ENCODE peak calls at places on chromosomes 6 and 20, in ten cellular contexts. One of them, this sample, is unnamed.

GRCh38 chr20:21613512-21613911 is 92.0 kb upstream of the PAX1 start:
- DNase-seq in central memory CD4-positive, alpha-beta T cell: no peak
- DNase-seq in ELR: no peak
- DNase-seq in A549: no peak
- DNase-seq in H7: no peak
- DNase-seq in left cardiac atrium: no peak
- DNase-seq in NCI-H2107: peak; percentile 20
- DNase-seq in stimulated activated naive CD8-positive, alpha-beta T cell treated with anti-CD3 and anti-CD28 coated beads, Interleukin-15, Interleukin-2, amounts not matched to agents 100 U/mL and 50 U/mL, for 24 hours: no peak
- DNase-seq in neural crest cell: no peak
- DNase-seq in head of caudate nucleus: no peak
- DNase-seq in this sample: no peak

GRCh38 chr20:10504893-10505292 is 69.8 kb downstream of the SLX4IP start:
- DNase-seq in A549: no peak
- DNase-seq in head of caudate nucleus: no peak
- DNase-seq in stimulated activated naive CD8-positive, alpha-beta T cell treated with anti-CD3 and anti-CD28 coated beads, Interleukin-15, Interleukin-2, amounts not matched to agents 100 U/mL and 50 U/mL, for 24 hours: no peak
- DNase-seq in central memory CD4-positive, alpha-beta T cell: no peak
- DNase-seq in NCI-H2107: no peak
- DNase-seq in left cardiac atrium: no peak
- DNase-seq in neural crest cell: no peak
- DNase-seq in H7: no peak
- DNase-seq in ELR: no peak
- DNase-seq in this sample: no peak

GRCh38 chr20:62265365-62265764 is 27.0 kb downstream of the OSBPL2 start:
- DNase-seq in A549: no peak
- DNase-seq in H7: no peak
- DNase-seq in left cardiac atrium: no peak
- DNase-seq in ELR: no peak
- DNase-seq in head of caudate nucleus: no peak
- DNase-seq in central memory CD4-positive, alpha-beta T cell: no peak
- DNase-seq in neural crest cell: no peak
- DNase-seq in NCI-H2107: no peak
- DNase-seq in stimulated activated naive CD8-positive, alpha-beta T cell treated with anti-CD3 and anti-CD28 coated beads, Interleukin-15, Interleukin-2, amounts not matched to agents 100 U/mL and 50 U/mL, for 24 hours: no peak
- DNase-seq in this sample: no peak

GRCh38 chr6:74068945-74069570 is 373.1 kb downstream of the CD109 start:
- DNase-seq in head of caudate nucleus: no peak
- DNase-seq in A549: no peak
- DNase-seq in central memory CD4-positive, alpha-beta T cell: no peak
- DNase-seq in stimulated activated naive CD8-positive, alpha-beta T cell treated with anti-CD3 and anti-CD28 coated beads, Interleukin-15, Interleukin-2, amounts not matched to agents 100 U/mL and 50 U/mL, for 24 hours: no peak
- DNase-seq in H7: no peak
- DNase-seq in ELR: peak; percentile 73
- DNase-seq in NCI-H2107: no peak
- DNase-seq in left cardiac atrium: no peak
- DNase-seq in neural crest cell: no peak
- DNase-seq in this sample: no peak

GRCh38 chr20:6492396-6493055 is 275.0 kb upstream of the BMP2 start:
- DNase-seq in A549: no peak
- DNase-seq in NCI-H2107: no peak
- DNase-seq in left cardiac atrium: no peak
- DNase-seq in H7: no peak
- DNase-seq in central memory CD4-positive, alpha-beta T cell: no peak
- DNase-seq in ELR: no peak
- DNase-seq in head of caudate nucleus: peak; percentile 6
- DNase-seq in stimulated activated naive CD8-positive, alpha-beta T cell treated with anti-CD3 and anti-CD28 coated beads, Interleukin-15, Interleukin-2, amounts not matched to agents 100 U/mL and 50 U/mL, for 24 hours: no peak
- DNase-seq in neural crest cell: peak; percentile 1
- DNase-seq in this sample: no peak

GRCh38 chr6:151765444-151765886 is 42.0 kb upstream of the ESR1 start:
- DNase-seq in head of caudate nucleus: peak; percentile 50
- DNase-seq in A549: peak; percentile 60
- DNase-seq in central memory CD4-positive, alpha-beta T cell: peak; percentile 29
- DNase-seq in ELR: peak; percentile 75
- DNase-seq in H7: peak; percentile 53
- DNase-seq in neural crest cell: peak; percentile 46
- DNase-seq in left cardiac atrium: no peak
- DNase-seq in stimulated activated naive CD8-positive, alpha-beta T cell treated with anti-CD3 and anti-CD28 coated beads, Interleukin-15, Interleukin-2, amounts not matched to agents 100 U/mL and 50 U/mL, for 24 hours: peak; percentile 32
- DNase-seq in NCI-H2107: peak; percentile 2
- DNase-seq in this sample: peak; percentile 45

GRCh38 chr6:83047065-83047754 is 18.4 kb downstream of the UBE3D start:
- DNase-seq in left cardiac atrium: no peak
- DNase-seq in neural crest cell: no peak
- DNase-seq in ELR: no peak
- DNase-seq in central memory CD4-positive, alpha-beta T cell: no peak
- DNase-seq in H7: peak; percentile 27
- DNase-seq in stimulated activated naive CD8-positive, alpha-beta T cell treated with anti-CD3 and anti-CD28 coated beads, Interleukin-15, Interleukin-2, amounts not matched to agents 100 U/mL and 50 U/mL, for 24 hours: no peak
- DNase-seq in A549: no peak
- DNase-seq in head of caudate nucleus: no peak
- DNase-seq in NCI-H2107: no peak
- DNase-seq in this sample: peak; percentile 71

GRCh38 chr20:46894579-46894958 is at the start of gene EYA2:
- DNase-seq in NCI-H2107: no peak
- DNase-seq in left cardiac atrium: peak; percentile 35
- DNase-seq in neural crest cell: peak; percentile 17
- DNase-seq in A549: peak; percentile 21
- DNase-seq in head of caudate nucleus: no peak
- DNase-seq in central memory CD4-positive, alpha-beta T cell: no peak
- DNase-seq in ELR: no peak
- DNase-seq in H7: peak; percentile 74
- DNase-seq in stimulated activated naive CD8-positive, alpha-beta T cell treated with anti-CD3 and anti-CD28 coated beads, Interleukin-15, Interleukin-2, amounts not matched to agents 100 U/mL and 50 U/mL, for 24 hours: no peak
- DNase-seq in this sample: no peak

GRCh38 chr6:130396722-130397121 is 30.9 kb downstream of the TMEM200A start:
- DNase-seq in stimulated activated naive CD8-positive, alpha-beta T cell treated with anti-CD3 and anti-CD28 coated beads, Interleukin-15, Interleukin-2, amounts not matched to agents 100 U/mL and 50 U/mL, for 24 hours: no peak
- DNase-seq in central memory CD4-positive, alpha-beta T cell: no peak
- DNase-seq in A549: no peak
- DNase-seq in head of caudate nucleus: no peak
- DNase-seq in H7: no peak
- DNase-seq in NCI-H2107: no peak
- DNase-seq in ELR: peak; percentile 35
- DNase-seq in left cardiac atrium: no peak
- DNase-seq in neural crest cell: no peak
- DNase-seq in this sample: no peak

GRCh38 chr6:122997541-122998150 is 1.6 kb downstream of the CLVS2 start:
- DNase-seq in neural crest cell: no peak
- DNase-seq in NCI-H2107: no peak
- DNase-seq in ELR: no peak
- DNase-seq in stimulated activated naive CD8-positive, alpha-beta T cell treated with anti-CD3 and anti-CD28 coated beads, Interleukin-15, Interleukin-2, amounts not matched to agents 100 U/mL and 50 U/mL, for 24 hours: no peak
- DNase-seq in central memory CD4-positive, alpha-beta T cell: no peak
- DNase-seq in H7: no peak
- DNase-seq in left cardiac atrium: no peak
- DNase-seq in A549: no peak
- DNase-seq in head of caudate nucleus: no peak
- DNase-seq in this sample: no peak

GRCh38 chr20:45917790-45918141 is 5.8 kb upstream of the PLTP start:
- DNase-seq in left cardiac atrium: no peak
- DNase-seq in ELR: no peak
- DNase-seq in central memory CD4-positive, alpha-beta T cell: no peak
- DNase-seq in head of caudate nucleus: no peak
- DNase-seq in A549: no peak
- DNase-seq in NCI-H2107: no peak
- DNase-seq in H7: no peak
- DNase-seq in stimulated activated naive CD8-positive, alpha-beta T cell treated with anti-CD3 and anti-CD28 coated beads, Interleukin-15, Interleukin-2, amounts not matched to agents 100 U/mL and 50 U/mL, for 24 hours: no peak
- DNase-seq in neural crest cell: no peak
- DNase-seq in this sample: no peak